ENCODE peak calls at places on chromosomes 16 and 17, in four cellular contexts. D, J, X and K are unnamed samples.

GRCh38 chr16:15899538-15900100 is 11.2 kb upstream of the CEP20 start:
- DNase-seq in D (peak), J (peak), X (peak), K (no peak)

GRCh38 chr17:33381201-33381600 is 88.1 kb upstream of the ASIC2 start:
- DNase-seq in D (no peak), J (no peak), X (no peak), K (peak)

GRCh38 chr16:82481455-82481854 is 145.3 kb upstream of the CDH13 start:
- DNase-seq in D (no peak), J (no peak), X (no peak), K (no peak)

GRCh38 chr17:81539961-81540675 is 11.9 kb downstream of the FSCN2 start:
- DNase-seq in D (no peak), J (no peak), X (no peak), K (no peak)

GRCh38 chr16:83329466-83329865 is 478.3 kb upstream of the HSBP1 start:
- DNase-seq in D (no peak), J (no peak), X (no peak), K (no peak)

GRCh38 chr17:37532751-37533150 is 43.1 kb downstream of the DUSP14 start:
- DNase-seq in D (no peak), J (no peak), X (no peak), K (no peak)

GRCh38 chr17:6701719-6702118 is 11.4 kb downstream of the SLC13A5 start:
- DNase-seq in D (peak), J (peak), X (peak), K (peak)

GRCh38 chr17:77666881-77667395 is 291.6 kb upstream of the TNRC6C start:
- DNase-seq in D (no peak), J (no peak), X (no peak), K (no peak)

GRCh38 chr17:80613732-80614071 is 69.1 kb downstream of the RPTOR start:
- DNase-seq in D (no peak), J (no peak), X (no peak), K (no peak)

GRCh38 chr16:49934557-49935260 is 78.8 kb upstream of the ZNF423 start:
- DNase-seq in D (peak), J (no peak), X (no peak), K (no peak)

GRCh38 chr17:17018021-17018441 is 24.2 kb upstream of the MPRIP start:
- DNase-seq in D (no peak), J (no peak), X (no peak), K (no peak)

GRCh38 chr17:969767-970387 is 9.7 kb downstream of the NXN start:
- DNase-seq in D (no peak), J (peak), X (no peak), K (no peak)

GRCh38 chr17:77611791-77612466 is 346.6 kb upstream of the TNRC6C start:
- DNase-seq in D (no peak), J (no peak), X (no peak), K (no peak)

GRCh38 chr16:49466529-49466831 is 92.9 kb downstream of the C16orf78 start:
- DNase-seq in D (no peak), J (no peak), X (no peak), K (no peak)

GRCh38 chr17:28616281-28616680 is 2.3 kb upstream of the RSKR start:
- DNase-seq in D (no peak), J (no peak), X (no peak), K (no peak)

GRCh38 chr17:28612936-28613872 is 781 bp downstream of the RSKR start:
- DNase-seq in D (peak), J (peak), X (peak), K (peak)

GRCh38 chr17:28612531-28612930 is 1.5 kb downstream of the RSKR start:
- DNase-seq in D (no peak), J (no peak), X (no peak), K (no peak)

GRCh38 chr17:28615260-28615940 is 1.4 kb upstream of the RSKR start:
- DNase-seq in D (no peak), J (no peak), X (no peak), K (no peak)

DNA sequence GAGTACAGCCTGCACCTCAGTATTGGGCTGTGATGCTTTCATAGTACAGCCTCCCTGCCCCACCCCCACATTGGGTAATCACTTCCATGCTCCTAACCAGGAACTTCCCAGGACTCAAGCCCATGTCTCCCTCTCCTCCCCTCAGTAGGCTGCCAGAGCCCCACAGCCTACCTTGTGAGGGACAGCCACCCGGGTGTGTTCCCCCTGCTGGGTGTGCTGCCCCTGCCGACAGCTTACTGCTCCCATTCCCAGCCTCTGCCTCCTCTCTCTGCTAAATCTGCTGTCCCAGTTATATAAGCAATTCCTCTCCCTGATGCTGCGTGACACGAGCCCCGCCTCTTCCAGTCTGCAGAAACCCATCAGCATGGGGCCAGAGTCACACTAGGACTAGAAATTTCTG is at the start of gene RSKR:
- DNase-seq in D (no peak), J (no peak), X (no peak), K (no peak)
- TF ChIP-seq HMGXB4 in D (no peak), J (no peak), X (no peak), K (no peak)

GRCh38 chr16:68276223-68276622 is 11.9 kb downstream of the SLC7A6 start:
- DNase-seq in D (no peak), J (no peak), X (no peak), K (no peak)

GRCh38 chr16:68273459-68273858 is 9.1 kb downstream of the SLC7A6 start:
- DNase-seq in D (no peak), J (no peak), X (no peak), K (no peak)

GRCh38 chr16:68273896-68274295 is 9.6 kb downstream of the SLC7A6 start:
- DNase-seq in D (no peak), J (no peak), X (no peak), K (no peak)

GRCh38 chr16:68274441-68274840 is 10.1 kb downstream of the SLC7A6 start:
- DNase-seq in D (no peak), J (no peak), X (no peak), K (no peak)

GRCh38 chr16:68275611-68276191 is 11.4 kb downstream of the SLC7A6 start:
- DNase-seq in D (peak), J (no peak), X (no peak), K (no peak)
- TF ChIP-seq HMGXB4 in D (no peak), J (no peak), X (no peak), K (no peak)

GRCh38 chr16:28623172-28623711 is 13.4 kb upstream of the SULT1A1 start:
- DNase-seq in D (no peak), J (peak), X (no peak), K (peak)
- TF ChIP-seq HMGXB4 in D (no peak), J (no peak), X (no peak), K (no peak)

GRCh38 chr17:56679767-56680422 is 86.4 kb downstream of the NOG start:
- DNase-seq in D (no peak), J (no peak), X (no peak), K (no peak)
- TF ChIP-seq HMGXB4 in D (no peak), J (no peak), X (no peak), K (no peak)